ENCODE peak calls at places on chromosomes 7 and 10, in ten cellular contexts. T, W, D, K, H, L, E, G, U and Y are unnamed samples.

GRCh38 chr7:110835209-110835608 is 255.7 kb upstream of the LRRN3 start:
- DNase-seq in T (no peak), W (no peak), D (no peak), K (no peak), H (no peak), L (no peak), E (peak; percentile 71), G (no peak), U (no peak), Y (peak; percentile 86)

GRCh38 chr7:127390817-127391590 is 1.5 kb downstream of the ZNF800 start:
- DNase-seq in T (no peak), W (no peak), D (no peak), K (no peak), H (no peak), L (no peak), E (no peak), G (no peak), U (no peak), Y (no peak)

GRCh38 chr7:28767356-28767755 is 190.8 kb downstream of the TRIL start:
- DNase-seq in T (peak; percentile 45), W (no peak), D (no peak), K (no peak), H (no peak), L (no peak), E (no peak), G (no peak), U (no peak), Y (no peak)

GRCh38 chr7:137768371-137768770 is 78.4 kb downstream of the DGKI start:
- DNase-seq in T (no peak), W (no peak), D (no peak), K (no peak), H (no peak), L (no peak), E (no peak), G (no peak), U (no peak), Y (no peak)

GRCh38 chr7:101823086-101823485 is 5.7 kb downstream of the CUX1 start:
- DNase-seq in T (no peak), W (no peak), D (no peak), K (peak; percentile 26), H (no peak), L (no peak), E (no peak), G (no peak), U (no peak), Y (no peak)

GRCh38 chr7:115678049-115678982 is 352.2 kb downstream of the TFEC start:
- DNase-seq in T (peak; percentile 60), W (no peak), D (no peak), K (peak; percentile 48), H (no peak), L (no peak), E (no peak), G (no peak), U (peak; percentile 57), Y (no peak)

GRCh38 chr10:95864906-95865813 is 42.6 kb upstream of the CC2D2B start:
- DNase-seq in T (peak; percentile 84), W (peak; percentile 58), D (peak; percentile 78), K (peak; percentile 88), H (peak; percentile 4), L (peak; percentile 42), E (peak; percentile 5), G (peak; percentile 30), U (peak; percentile 66), Y (peak; percentile 35)

GRCh38 chr10:88095291-88095721 is 231.9 kb downstream of the PTEN start:
- DNase-seq in T (peak; percentile 52), W (no peak), D (no peak), K (peak; percentile 62), H (no peak), L (no peak), E (no peak), G (no peak), U (no peak), Y (no peak)

GRCh38 chr10:131710142-131710861 is 190.5 kb upstream of the PPP2R2D start:
- DNase-seq in T (no peak), W (peak; percentile 30), D (peak; percentile 59), K (no peak), H (no peak), L (no peak), E (no peak), G (no peak), U (no peak), Y (no peak)

GRCh38 chr7:128167316-128167691 is 73.8 kb upstream of the LEP start:
- DNase-seq in T (peak; percentile 55), W (peak; percentile 65), D (no peak), K (peak; percentile 53), H (no peak), L (no peak), E (peak; percentile 75), G (no peak), U (no peak), Y (peak; percentile 94)

GRCh38 chr7:155796381-155797261 is 15.6 kb downstream of the SHH start:
- DNase-seq in T (peak; percentile 79), W (peak; percentile 91), D (peak; percentile 70), K (peak; percentile 50), H (peak; percentile 66), L (peak; percentile 82), E (peak; percentile 30), G (peak; percentile 21), U (no peak), Y (peak; percentile 26)

GRCh38 chr10:112369495-112370423 is 4.2 kb upstream of the ACSL5 start:
- DNase-seq in T (no peak), W (peak; percentile 19), D (no peak), K (no peak), H (no peak), L (no peak), E (no peak), G (no peak), U (no peak), Y (no peak)

GRCh38 chr7:102197599-102197998 is 89.1 kb upstream of the SH2B2 start:
- DNase-seq in T (no peak), W (no peak), D (no peak), K (no peak), H (no peak), L (no peak), E (no peak), G (no peak), U (no peak), Y (no peak)

GRCh38 chr10:44864042-44864436 is 47.1 kb upstream of the TMEM72 start:
- DNase-seq in T (no peak), W (no peak), D (no peak), K (no peak), H (no peak), L (peak; percentile 56), E (no peak), G (peak; percentile 42), U (no peak), Y (peak; percentile 12)

GRCh38 chr10:104925232-104925851 is 284.3 kb downstream of the SORCS3 start:
- DNase-seq in T (no peak), W (no peak), D (no peak), K (peak; percentile 8), H (peak; percentile 15), L (no peak), E (no peak), G (no peak), U (no peak), Y (peak; percentile 61)

GRCh38 chr7:135620980-135621850 is 41.1 kb upstream of the STMP1 start:
- DNase-seq in T (peak; percentile 76), W (no peak), D (no peak), K (peak; percentile 92), H (peak; percentile 12), L (no peak), E (peak; percentile 83), G (no peak), U (peak; percentile 77), Y (peak; percentile 70)

GRCh38 chr7:139737221-139738100 is 40.3 kb downstream of the HIPK2 start:
- DNase-seq in T (no peak), W (peak; percentile 55), D (no peak), K (no peak), H (no peak), L (no peak), E (no peak), G (no peak), U (no peak), Y (no peak)

GRCh38 chr7:116802784-116803183 is 59.6 kb upstream of the CAPZA2 start:
- DNase-seq in T (peak; percentile 61), W (no peak), D (no peak), K (peak; percentile 67), H (no peak), L (no peak), E (peak; percentile 47), G (peak; percentile 14), U (no peak), Y (peak; percentile 12)

GRCh38 chr7:156766666-156767065 is 126.1 kb downstream of the RNF32 start:
- DNase-seq in T (no peak), W (no peak), D (no peak), K (no peak), H (no peak), L (no peak), E (no peak), G (no peak), U (no peak), Y (no peak)

GRCh38 chr10:130745831-130746230 is 565.7 kb downstream of the TCERG1L start:
- DNase-seq in T (no peak), W (no peak), D (no peak), K (no peak), H (no peak), L (peak; percentile 19), E (no peak), G (no peak), U (no peak), Y (no peak)